ENCODE peak calls at places on chromosomes 4 and X, in nine cellular contexts. One of them, this sample, is unnamed.

GRCh38 chrX:129549124-129549523 is 9.1 kb downstream of the OCRL start:
- DNase-seq in HCT116: no peak
- DNase-seq in nephron progenitor cell: no peak
- DNase-seq in upper lobe of left lung: no peak
- DNase-seq in GM06990: no peak
- DNase-seq in stomach: no peak
- DNase-seq in progenitor cell of endocrine pancreas: no peak
- DNase-seq in A549: no peak
- DNase-seq in dorsolateral prefrontal cortex: no peak
- DNase-seq in this sample: no peak

GRCh38 chrX:117543885-117544284 is 572.7 kb downstream of the KLHL13 start:
- DNase-seq in progenitor cell of endocrine pancreas: no peak
- DNase-seq in upper lobe of left lung: no peak
- DNase-seq in stomach: no peak
- DNase-seq in GM06990: no peak
- DNase-seq in HCT116: no peak
- DNase-seq in nephron progenitor cell: no peak
- DNase-seq in dorsolateral prefrontal cortex: no peak
- DNase-seq in A549: no peak
- DNase-seq in this sample: no peak

GRCh38 chrX:111568356-111568755 is 56.9 kb downstream of the SERTM2 start:
- DNase-seq in upper lobe of left lung: no peak
- DNase-seq in GM06990: no peak
- DNase-seq in nephron progenitor cell: peak
- DNase-seq in stomach: no peak
- DNase-seq in A549: peak
- DNase-seq in progenitor cell of endocrine pancreas: no peak
- DNase-seq in HCT116: peak
- DNase-seq in dorsolateral prefrontal cortex: no peak
- DNase-seq in this sample: no peak

GRCh38 chr4:8427262-8427661 is 13.3 kb downstream of the ACOX3 start:
- DNase-seq in stomach: no peak
- DNase-seq in A549: no peak
- DNase-seq in upper lobe of left lung: peak
- DNase-seq in HCT116: no peak
- DNase-seq in dorsolateral prefrontal cortex: no peak
- DNase-seq in progenitor cell of endocrine pancreas: no peak
- DNase-seq in GM06990: no peak
- DNase-seq in nephron progenitor cell: no peak
- DNase-seq in this sample: no peak

GRCh38 chr4:86054676-86055075 is 305.2 kb downstream of the MAPK10 start:
- DNase-seq in A549: no peak
- DNase-seq in dorsolateral prefrontal cortex: no peak
- DNase-seq in GM06990: no peak
- DNase-seq in nephron progenitor cell: no peak
- DNase-seq in progenitor cell of endocrine pancreas: no peak
- DNase-seq in upper lobe of left lung: no peak
- DNase-seq in HCT116: no peak
- DNase-seq in stomach: no peak
- DNase-seq in this sample: no peak

GRCh38 chr4:10099521-10100325 is 16.9 kb downstream of the WDR1 start:
- DNase-seq in HCT116: no peak
- DNase-seq in progenitor cell of endocrine pancreas: no peak
- DNase-seq in dorsolateral prefrontal cortex: no peak
- DNase-seq in nephron progenitor cell: no peak
- DNase-seq in A549: no peak
- DNase-seq in GM06990: no peak
- DNase-seq in upper lobe of left lung: no peak
- DNase-seq in stomach: no peak
- DNase-seq in this sample: no peak

GRCh38 chr4:165439344-165439743 is 60.5 kb downstream of the CPE start:
- DNase-seq in GM06990: no peak
- DNase-seq in dorsolateral prefrontal cortex: no peak
- DNase-seq in stomach: no peak
- DNase-seq in nephron progenitor cell: no peak
- DNase-seq in progenitor cell of endocrine pancreas: no peak
- DNase-seq in HCT116: no peak
- DNase-seq in upper lobe of left lung: no peak
- DNase-seq in A549: no peak
- DNase-seq in this sample: no peak

GRCh38 chr4:120005091-120005490 is 61.6 kb downstream of the MAD2L1 start:
- DNase-seq in GM06990: no peak
- DNase-seq in nephron progenitor cell: no peak
- DNase-seq in progenitor cell of endocrine pancreas: no peak
- DNase-seq in dorsolateral prefrontal cortex: no peak
- DNase-seq in stomach: no peak
- DNase-seq in HCT116: no peak
- DNase-seq in A549: no peak
- DNase-seq in upper lobe of left lung: no peak
- DNase-seq in this sample: no peak

GRCh38 chr4:108342325-108342986 is 173.7 kb upstream of the LEF1 start:
- DNase-seq in nephron progenitor cell: no peak
- DNase-seq in A549: no peak
- DNase-seq in GM06990: no peak
- DNase-seq in upper lobe of left lung: no peak
- DNase-seq in stomach: no peak
- DNase-seq in progenitor cell of endocrine pancreas: no peak
- DNase-seq in dorsolateral prefrontal cortex: no peak
- DNase-seq in HCT116: no peak
- DNase-seq in this sample: no peak

GRCh38 chrX:34612036-34612435 is 45.0 kb downstream of the TMEM47 start:
- DNase-seq in nephron progenitor cell: no peak
- DNase-seq in A549: no peak
- DNase-seq in dorsolateral prefrontal cortex: no peak
- DNase-seq in progenitor cell of endocrine pancreas: no peak
- DNase-seq in stomach: no peak
- DNase-seq in GM06990: no peak
- DNase-seq in HCT116: no peak
- DNase-seq in upper lobe of left lung: no peak
- DNase-seq in this sample: no peak

GRCh38 chrX:15567267-15567666 is 33.5 kb downstream of the ACE2 start:
- DNase-seq in progenitor cell of endocrine pancreas: no peak
- DNase-seq in HCT116: no peak
- DNase-seq in nephron progenitor cell: no peak
- DNase-seq in GM06990: no peak
- DNase-seq in dorsolateral prefrontal cortex: no peak
- DNase-seq in upper lobe of left lung: no peak
- DNase-seq in stomach: no peak
- DNase-seq in A549: no peak
- DNase-seq in this sample: no peak

GRCh38 chr4:7073526-7074390 is 5.9 kb upstream of the GRPEL1 start:
- DNase-seq in nephron progenitor cell: peak
- DNase-seq in A549: peak
- DNase-seq in stomach: no peak
- DNase-seq in progenitor cell of endocrine pancreas: no peak
- DNase-seq in HCT116: peak
- DNase-seq in dorsolateral prefrontal cortex: peak
- DNase-seq in upper lobe of left lung: no peak
- DNase-seq in GM06990: no peak
- DNase-seq in this sample: no peak

GRCh38 chr4:52358855-52359254 is 300.2 kb downstream of the USP46 start:
- DNase-seq in dorsolateral prefrontal cortex: no peak
- DNase-seq in HCT116: no peak
- DNase-seq in upper lobe of left lung: no peak
- DNase-seq in stomach: no peak
- DNase-seq in nephron progenitor cell: no peak
- DNase-seq in GM06990: no peak
- DNase-seq in A549: no peak
- DNase-seq in progenitor cell of endocrine pancreas: no peak
- DNase-seq in this sample: no peak

GRCh38 chr4:141636077-141636770 is at the start of gene IL15:
- DNase-seq in dorsolateral prefrontal cortex: peak
- DNase-seq in A549: peak
- DNase-seq in HCT116: peak
- DNase-seq in stomach: peak
- DNase-seq in nephron progenitor cell: peak
- DNase-seq in GM06990: peak
- DNase-seq in progenitor cell of endocrine pancreas: peak
- DNase-seq in upper lobe of left lung: peak
- DNase-seq in this sample: peak

GRCh38 chr4:2545321-2546013 is 9.0 kb downstream of the FAM193A start:
- DNase-seq in progenitor cell of endocrine pancreas: no peak
- DNase-seq in upper lobe of left lung: no peak
- DNase-seq in nephron progenitor cell: no peak
- DNase-seq in stomach: no peak
- DNase-seq in dorsolateral prefrontal cortex: no peak
- DNase-seq in A549: no peak
- DNase-seq in HCT116: no peak
- DNase-seq in GM06990: no peak
- DNase-seq in this sample: no peak

GRCh38 chr4:53346920-53347852 is 18.7 kb downstream of the SCFD2 start:
- DNase-seq in progenitor cell of endocrine pancreas: no peak
- DNase-seq in dorsolateral prefrontal cortex: no peak
- DNase-seq in GM06990: no peak
- DNase-seq in A549: no peak
- DNase-seq in nephron progenitor cell: no peak
- DNase-seq in upper lobe of left lung: no peak
- DNase-seq in stomach: no peak
- DNase-seq in HCT116: no peak
- DNase-seq in this sample: no peak

GRCh38 chrX:28312965-28313364 is 274.3 kb upstream of the IL1RAPL1 start:
- DNase-seq in stomach: no peak
- DNase-seq in GM06990: no peak
- DNase-seq in nephron progenitor cell: no peak
- DNase-seq in dorsolateral prefrontal cortex: no peak
- DNase-seq in progenitor cell of endocrine pancreas: no peak
- DNase-seq in A549: no peak
- DNase-seq in HCT116: no peak
- DNase-seq in upper lobe of left lung: no peak
- DNase-seq in this sample: no peak

DNA sequence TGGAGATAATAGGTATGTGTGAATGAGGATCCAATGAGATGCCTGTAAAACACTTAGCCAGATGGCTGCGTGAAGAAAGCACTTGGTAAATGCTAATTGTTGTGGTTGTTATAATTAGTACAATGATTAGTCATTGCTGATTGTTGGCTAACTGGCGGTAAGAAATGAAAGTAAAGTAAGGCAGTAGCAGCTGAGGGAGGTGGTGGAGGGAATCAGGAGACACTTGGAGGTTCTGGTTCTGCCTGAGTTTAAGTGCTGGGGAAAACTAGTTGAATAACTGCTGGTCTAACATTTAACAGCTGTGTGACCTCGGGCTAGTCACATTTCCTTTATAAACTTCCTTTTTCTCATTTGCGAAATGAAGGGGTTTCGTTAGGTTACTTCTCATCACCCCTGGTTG is 30.9 kb downstream of the CD38 start:
- DNase-seq in HCT116: no peak
- DNase-seq in A549: no peak
- DNase-seq in nephron progenitor cell: no peak
- DNase-seq in stomach: no peak
- DNase-seq in dorsolateral prefrontal cortex: no peak
- DNase-seq in upper lobe of left lung: no peak
- DNase-seq in progenitor cell of endocrine pancreas: no peak
- DNase-seq in GM06990: peak
- DNase-seq in this sample: no peak
- TF ChIP-seq CTCF in HCT116: no peak
- TF ChIP-seq CTCF in A549: no peak
- TF ChIP-seq CTCF in nephron progenitor cell: no peak
- TF ChIP-seq CTCF in stomach: no peak
- TF ChIP-seq CTCF in dorsolateral prefrontal cortex: no peak
- TF ChIP-seq CTCF in upper lobe of left lung: no peak
- TF ChIP-seq CTCF in progenitor cell of endocrine pancreas: no peak
- TF ChIP-seq CTCF in GM06990: no peak
- TF ChIP-seq CTCF in this sample: no peak

GRCh38 chr4:100494166-100494565 is 23.7 kb downstream of the EMCN start:
- DNase-seq in A549: no peak
- DNase-seq in HCT116: no peak
- DNase-seq in dorsolateral prefrontal cortex: no peak
- DNase-seq in nephron progenitor cell: no peak
- DNase-seq in upper lobe of left lung: no peak
- DNase-seq in stomach: no peak
- DNase-seq in progenitor cell of endocrine pancreas: no peak
- DNase-seq in GM06990: no peak
- DNase-seq in this sample: no peak
- TF ChIP-seq CTCF in A549: no peak
- TF ChIP-seq CTCF in HCT116: no peak
- TF ChIP-seq CTCF in dorsolateral prefrontal cortex: no peak
- TF ChIP-seq CTCF in nephron progenitor cell: no peak
- TF ChIP-seq CTCF in upper lobe of left lung: no peak
- TF ChIP-seq CTCF in stomach: no peak
- TF ChIP-seq CTCF in progenitor cell of endocrine pancreas: no peak
- TF ChIP-seq CTCF in GM06990: no peak
- TF ChIP-seq CTCF in this sample: no peak

DNA sequence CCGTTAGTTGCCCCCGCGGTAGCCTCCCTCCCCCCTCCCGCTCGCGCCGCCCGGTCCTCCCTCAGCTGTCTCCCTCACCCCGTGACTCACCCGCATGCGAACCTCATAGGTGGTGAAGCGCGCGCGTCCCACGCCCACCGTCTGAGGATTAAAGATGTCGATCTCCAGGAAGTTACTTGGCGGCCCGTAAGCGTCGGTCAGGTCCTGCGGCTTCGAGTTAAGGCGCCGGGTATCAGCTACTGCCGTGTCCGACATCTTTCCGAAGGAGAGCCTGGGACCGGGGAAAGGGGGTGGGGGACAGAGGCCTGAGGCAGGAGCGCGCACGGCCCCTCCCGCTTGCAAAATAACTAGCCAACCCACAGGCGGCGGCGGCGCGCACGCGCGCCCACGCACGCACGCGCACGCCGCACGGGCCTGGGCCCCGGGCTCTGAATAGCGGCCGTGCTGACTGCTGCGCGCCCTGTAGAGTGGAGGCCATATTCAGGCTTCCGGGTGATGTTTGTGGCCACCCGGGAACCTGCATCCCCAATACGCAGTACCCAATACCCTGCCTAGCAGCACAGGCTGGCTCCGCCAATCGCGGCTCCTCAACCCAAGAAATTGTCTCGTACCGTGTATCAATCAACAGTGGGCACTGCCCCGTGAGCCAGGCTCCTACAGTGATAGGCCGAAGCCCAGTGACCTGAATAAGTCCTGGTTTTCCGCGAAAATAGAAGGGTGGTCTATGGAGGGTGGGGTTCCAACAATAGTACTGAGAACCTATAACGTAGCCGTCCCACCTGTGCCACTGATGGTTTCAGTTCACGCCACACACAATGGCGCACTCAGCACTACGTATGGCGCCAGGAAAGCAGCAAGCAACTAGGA is at the start of gene SNX12:
- DNase-seq in HCT116: peak
- DNase-seq in GM06990: peak
- DNase-seq in dorsolateral prefrontal cortex: peak
- DNase-seq in upper lobe of left lung: peak
- DNase-seq in stomach: peak
- DNase-seq in nephron progenitor cell: peak
- DNase-seq in A549: peak
- DNase-seq in progenitor cell of endocrine pancreas: peak
- DNase-seq in this sample: peak
- TF ChIP-seq CTCF in HCT116: no peak
- TF ChIP-seq CTCF in GM06990: no peak
- TF ChIP-seq CTCF in dorsolateral prefrontal cortex: no peak
- TF ChIP-seq CTCF in upper lobe of left lung: no peak
- TF ChIP-seq CTCF in stomach: no peak
- TF ChIP-seq CTCF in nephron progenitor cell: no peak
- TF ChIP-seq CTCF in A549: no peak
- TF ChIP-seq CTCF in progenitor cell of endocrine pancreas: no peak
- TF ChIP-seq CTCF in this sample: no peak

DNA sequence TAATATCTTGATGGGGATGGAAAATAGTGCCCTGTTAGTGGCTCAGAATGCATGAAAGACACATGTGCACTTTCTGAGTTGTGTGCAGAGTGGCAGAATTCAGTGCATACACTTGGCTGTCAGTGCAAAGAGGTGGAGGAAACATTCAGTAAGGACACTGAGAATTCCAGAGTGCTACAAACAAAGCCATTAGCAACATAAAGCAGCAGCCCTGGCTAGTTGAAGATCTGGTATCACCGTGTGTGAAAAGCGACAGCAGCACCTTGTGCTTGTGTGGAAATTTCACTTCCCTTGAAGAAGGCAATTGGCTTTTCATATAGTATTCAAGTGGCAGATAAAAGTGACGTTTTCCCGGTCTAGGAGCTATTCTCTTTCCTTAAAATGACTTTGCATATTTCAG is 810.4 kb downstream of the TRIML1 start:
- DNase-seq in GM06990: no peak
- DNase-seq in progenitor cell of endocrine pancreas: no peak
- DNase-seq in upper lobe of left lung: no peak
- DNase-seq in stomach: no peak
- DNase-seq in dorsolateral prefrontal cortex: no peak
- DNase-seq in A549: no peak
- DNase-seq in nephron progenitor cell: no peak
- DNase-seq in HCT116: no peak
- DNase-seq in this sample: no peak
- TF ChIP-seq CTCF in GM06990: no peak
- TF ChIP-seq CTCF in progenitor cell of endocrine pancreas: no peak
- TF ChIP-seq CTCF in upper lobe of left lung: no peak
- TF ChIP-seq CTCF in stomach: no peak
- TF ChIP-seq CTCF in dorsolateral prefrontal cortex: no peak
- TF ChIP-seq CTCF in A549: no peak
- TF ChIP-seq CTCF in nephron progenitor cell: no peak
- TF ChIP-seq CTCF in HCT116: no peak
- TF ChIP-seq CTCF in this sample: no peak

This sample was measured in activated B cell treated with CpG ODN at 0.5 μM for 24 hours.